ENCODE peak calls at places on chromosomes 4 and X, in nine cellular contexts. R is GDM1; J is putamen; A is H4; O is GM19239; P is IMR-90; V is stimulated activated CD8-positive, alpha-beta memory T cell treated with anti-CD3 and anti-CD28 coated beads, Interleukin-4, amount 100 ng/mL, for 4 hours; I is NCI-H2171 treated with DMSO at 0.1 percent for 48 hours; K is right lobe of liver. T is an unnamed sample.
A peak's percentile ranks its signal among the peaks of the same experiment; 100 is the strongest.

GRCh38 chr4:140738111-140738510 is 18.1 kb downstream of the TBC1D9 start:
- DNase-seq in R (no peak), J (no peak), A (no peak), O (no peak), P (no peak), V (no peak), I (no peak), K (no peak), T (no peak)

GRCh38 chr4:132542228-132542627 is 606.9 kb upstream of the PCDH10 start:
- DNase-seq in R (no peak), J (no peak), A (no peak), O (no peak), P (no peak), V (no peak), I (no peak), K (no peak), T (no peak)

GRCh38 chrX:17544831-17545230 is 169.8 kb downstream of the NHS start:
- DNase-seq in R (no peak), J (no peak), A (no peak), O (no peak), P (no peak), V (no peak), I (no peak), K (no peak), T (no peak)

GRCh38 chr4:8872402-8873291 is 1.0 kb upstream of the HMX1 start:
- DNase-seq in R (no peak), J (no peak), A (no peak), O (no peak), P (no peak), V (no peak), I (no peak), K (no peak), T (no peak)

GRCh38 chrX:22800360-22800759 is 199.4 kb upstream of the DDX53 start:
- DNase-seq in R (peak; percentile 17), J (no peak), A (peak; percentile 93), O (no peak), P (peak; percentile 89), V (no peak), I (no peak), K (no peak), T (peak; percentile 48)

GRCh38 chr4:55439023-55439422 is 43.3 kb downstream of the TMEM165 start:
- DNase-seq in R (no peak), J (no peak), A (no peak), O (no peak), P (no peak), V (no peak), I (no peak), K (no peak), T (no peak)

GRCh38 chr4:725368-726234 is 20.0 kb downstream of the PCGF3 start:
- DNase-seq in R (no peak), J (no peak), A (no peak), O (no peak), P (no peak), V (no peak), I (no peak), K (no peak), T (no peak)

GRCh38 chr4:19736968-19737756 is 514.5 kb upstream of the SLIT2 start:
- DNase-seq in R (no peak), J (no peak), A (peak; percentile 39), O (no peak), P (no peak), V (no peak), I (no peak), K (no peak), T (no peak)

GRCh38 chr4:186829740-186830449 is 106.2 kb upstream of the FAT1 start:
- DNase-seq in R (no peak), J (no peak), A (peak; percentile 55), O (no peak), P (peak; percentile 98), V (no peak), I (no peak), K (no peak), T (no peak)

GRCh38 chrX:8724176-8724757 is 7.7 kb downstream of the ANOS1 start:
- DNase-seq in R (no peak), J (no peak), A (peak; percentile 11), O (no peak), P (no peak), V (no peak), I (no peak), K (no peak), T (peak; percentile 2)

GRCh38 chrX:150655713-150656266 is 37.4 kb upstream of the MTMR1 start:
- DNase-seq in R (no peak), J (no peak), A (no peak), O (no peak), P (no peak), V (no peak), I (no peak), K (no peak), T (no peak)

GRCh38 chr4:81631958-81632439 is 160.3 kb upstream of the RASGEF1B start:
- DNase-seq in R (no peak), J (peak; percentile 46), A (peak; percentile 90), O (no peak), P (peak; percentile 43), V (no peak), I (peak; percentile 66), K (no peak), T (no peak)

GRCh38 chr4:15547392-15547791 is 77.7 kb downstream of the CC2D2A start:
- DNase-seq in R (no peak), J (no peak), A (no peak), O (no peak), P (no peak), V (no peak), I (no peak), K (no peak), T (no peak)

GRCh38 chr4:72471816-72472215 is 97.2 kb downstream of the ADAMTS3 start:
- DNase-seq in R (no peak), J (no peak), A (no peak), O (no peak), P (no peak), V (no peak), I (no peak), K (no peak), T (no peak)

GRCh38 chr4:181952478-181952877 is 290.7 kb upstream of the TENM3 start:
- DNase-seq in R (no peak), J (no peak), A (peak; percentile 88), O (no peak), P (peak; percentile 96), V (no peak), I (no peak), K (no peak), T (peak; percentile 83)

GRCh38 chrX:11380187-11380586 is 87.0 kb downstream of the AMELX start:
- DNase-seq in R (no peak), J (no peak), A (no peak), O (no peak), P (no peak), V (no peak), I (no peak), K (no peak), T (no peak)

GRCh38 chr4:73869130-73870055 is at the start of gene CXCL1:
- DNase-seq in R (no peak), J (no peak), A (no peak), O (no peak), P (no peak), V (no peak), I (no peak), K (peak; percentile 59), T (no peak)

GRCh38 chrX:95662200-95662599 is 1022.4 kb upstream of the DIAPH2 start:
- DNase-seq in R (no peak), J (no peak), A (no peak), O (no peak), P (no peak), V (no peak), I (no peak), K (no peak), T (no peak)

GRCh38 chr4:2064276-2064991 is 5.3 kb downstream of the NAT8L start:
- DNase-seq in R (no peak), J (no peak), A (no peak), O (no peak), P (no peak), V (no peak), I (no peak), K (peak; percentile 16), T (no peak)

GRCh38 chrX:102835504-102836146 is 101.4 kb upstream of the RAB40AL start:
- DNase-seq in R (peak; percentile 18), J (no peak), A (no peak), O (no peak), P (peak; percentile 33), V (no peak), I (peak; percentile 0), K (no peak), T (no peak)

GRCh38 chrX:14003028-14003427 is 26.7 kb downstream of the GEMIN8 start:
- DNase-seq in R (no peak), J (no peak), A (no peak), O (no peak), P (no peak), V (no peak), I (no peak), K (no peak), T (no peak)

GRCh38 chrX:119410854-119411253 is 11.7 kb downstream of the SLC25A43 start:
- DNase-seq in R (no peak), J (no peak), A (no peak), O (no peak), P (no peak), V (no peak), I (no peak), K (no peak), T (no peak)

GRCh38 chrX:83185010-83185409 is 323.1 kb upstream of the POU3F4 start:
- DNase-seq in R (no peak), J (no peak), A (no peak), O (no peak), P (no peak), V (no peak), I (no peak), K (no peak), T (no peak)

GRCh38 chr4:24559889-24560288 is 24.5 kb downstream of the DHX15 start:
- DNase-seq in R (no peak), J (no peak), A (no peak), O (no peak), P (peak; percentile 61), V (no peak), I (no peak), K (no peak), T (no peak)

GRCh38 chr4:42119916-42120315 is 32.5 kb downstream of the BEND4 start:
- DNase-seq in R (no peak), J (no peak), A (no peak), O (no peak), P (no peak), V (no peak), I (no peak), K (no peak), T (no peak)

GRCh38 chr4:182552948-182553347 is 309.7 kb downstream of the TENM3 start:
- DNase-seq in R (no peak), J (no peak), A (no peak), O (no peak), P (no peak), V (no peak), I (no peak), K (no peak), T (no peak)

GRCh38 chr4:144985014-144985413 is 113.0 kb downstream of the ANAPC10 start:
- DNase-seq in R (no peak), J (no peak), A (no peak), O (no peak), P (no peak), V (no peak), I (no peak), K (no peak), T (no peak)

GRCh38 chr4:122909683-122910082 is 12.7 kb downstream of the NUDT6 start:
- DNase-seq in R (no peak), J (no peak), A (no peak), O (no peak), P (no peak), V (no peak), I (no peak), K (no peak), T (no peak)

GRCh38 chrX:40663880-40664630 is 16.7 kb upstream of the CXorf38 start:
- DNase-seq in R (no peak), J (no peak), A (no peak), O (no peak), P (peak; percentile 33), V (no peak), I (no peak), K (no peak), T (no peak)

GRCh38 chr4:188106454-188106853 is 2.9 kb downstream of the TRIML2 start:
- DNase-seq in R (no peak), J (no peak), A (no peak), O (no peak), P (no peak), V (no peak), I (no peak), K (peak; percentile 18), T (no peak)

GRCh38 chr4:139152249-139152648 is 24.8 kb downstream of the ELF2 start:
- DNase-seq in R (no peak), J (no peak), A (no peak), O (no peak), P (no peak), V (no peak), I (no peak), K (no peak), T (no peak)

T was measured in COLO829.